ENCODE peak calls at places on chromosomes 12 and 14, in six cellular contexts. G is progenitor cell of endocrine pancreas, X is Panc1, E is GM12865, O is fibroblast of lung, V is K562. B is an unnamed sample.

GRCh38 chr12:102406033-102406584 is 74.3 kb downstream of the IGF1 start:
- DNase-seq in G (no peak), X (no peak), E (peak), O (peak), V (no peak), B (no peak)

GRCh38 chr12:106245767-106246166 is 2.1 kb downstream of the CKAP4 start:
- DNase-seq in G (no peak), X (no peak), E (no peak), O (peak), V (no peak), B (no peak)

GRCh38 chr14:22650960-22651521 is 6.9 kb upstream of the OR6J1 start:
- DNase-seq in G (no peak), X (no peak), E (peak), O (peak), V (no peak), B (no peak)

GRCh38 chr12:120242971-120243699 is 22.4 kb downstream of the PXN start:
- DNase-seq in G (no peak), X (no peak), E (no peak), O (no peak), V (no peak), B (no peak)

GRCh38 chr14:89855961-89856360 is 98.6 kb downstream of the EFCAB11 start:
- DNase-seq in G (no peak), X (no peak), E (no peak), O (peak), V (no peak), B (no peak)

GRCh38 chr12:69027411-69027811 is 94.4 kb upstream of the CPM start:
- DNase-seq in G (no peak), X (no peak), E (no peak), O (peak), V (no peak), B (no peak)

GRCh38 chr14:75295061-75295461 is 16.4 kb downstream of the FOS start:
- DNase-seq in G (peak), X (no peak), E (peak), O (peak), V (peak), B (peak)

GRCh38 chr12:197911-198695 is 15.9 kb downstream of the SLC6A12 start:
- DNase-seq in G (no peak), X (no peak), E (no peak), O (no peak), V (no peak), B (no peak)

DNA sequence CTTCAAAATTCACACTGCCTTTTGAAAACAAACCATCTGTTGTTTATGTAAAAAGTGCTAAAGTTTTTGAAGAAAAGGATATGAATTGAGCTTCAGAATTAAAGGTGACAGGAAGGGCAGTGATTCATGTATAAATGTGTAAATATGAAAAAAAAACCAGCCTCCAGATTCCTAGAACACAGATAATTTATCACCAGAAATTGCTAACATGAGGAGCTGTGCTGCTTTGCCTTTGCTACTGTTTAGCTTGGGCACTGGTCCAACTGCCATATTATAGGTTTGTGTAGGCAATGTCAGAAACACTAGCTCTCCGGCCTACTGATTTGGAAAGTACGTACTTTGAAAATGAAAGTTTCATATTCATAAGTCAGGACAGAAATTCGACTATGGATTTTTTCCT is 133.0 kb downstream of the SLC35F4 start:
- DNase-seq in G (no peak), X (no peak), E (peak), O (peak), V (no peak), B (no peak)
- TF ChIP-seq CTCF in G (no peak), X (no peak), E (no peak), O (no peak), V (no peak), B (no peak)

GRCh38 chr12:82383930-82384513 is 25.7 kb downstream of the METTL25 start:
- DNase-seq in G (no peak), X (no peak), E (peak), O (peak), V (no peak), B (no peak)
- TF ChIP-seq CTCF in G (peak), X (peak), E (peak), O (peak), V (peak), B (peak)

GRCh38 chr12:103469716-103470115 is 26.1 kb downstream of the C12orf42 start:
- DNase-seq in G (no peak), X (no peak), E (peak), O (no peak), V (no peak), B (no peak)
- TF ChIP-seq CTCF in G (no peak), X (no peak), E (no peak), O (no peak), V (no peak), B (no peak)

DNA sequence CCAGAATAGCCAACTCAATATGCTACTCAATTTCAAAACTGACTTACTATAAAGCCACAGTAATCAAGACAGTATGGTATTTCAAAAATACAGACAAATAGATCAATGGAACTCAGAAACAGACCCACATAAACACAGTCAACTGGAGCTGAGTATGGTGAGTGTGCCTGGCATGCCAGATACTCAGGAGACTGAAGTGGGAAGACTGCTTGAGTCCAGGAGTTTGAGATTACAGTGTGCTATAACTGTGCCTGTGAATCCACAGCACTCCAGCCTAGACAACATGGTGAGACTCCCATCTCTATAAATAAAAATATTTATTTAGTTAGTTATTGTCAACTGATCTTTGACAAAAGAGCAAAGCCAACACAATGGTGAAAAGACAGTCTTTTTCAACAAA is 81.8 kb downstream of the NUMB start:
- DNase-seq in G (no peak), X (no peak), E (no peak), O (no peak), V (no peak), B (no peak)
- TF ChIP-seq CTCF in G (no peak), X (no peak), E (no peak), O (no peak), V (no peak), B (no peak)

GRCh38 chr12:84497819-84498218 is 414.8 kb downstream of the SLC6A15 start:
- DNase-seq in G (no peak), X (no peak), E (peak), O (peak), V (no peak), B (no peak)
- TF ChIP-seq CTCF in G (peak), X (peak), E (peak), O (peak), V (no peak), B (no peak)

GRCh38 chr12:88200029-88200428 is 57.9 kb downstream of the TMTC3 start:
- DNase-seq in G (no peak), X (no peak), E (no peak), O (no peak), V (no peak), B (no peak)

GRCh38 chr12:88206636-88207035 is 64.5 kb downstream of the TMTC3 start:
- DNase-seq in G (no peak), X (no peak), E (no peak), O (peak), V (no peak), B (no peak)

GRCh38 chr12:88207921-88208640 is 66.0 kb downstream of the TMTC3 start:
- DNase-seq in G (no peak), X (no peak), E (no peak), O (peak), V (no peak), B (no peak)

DNA sequence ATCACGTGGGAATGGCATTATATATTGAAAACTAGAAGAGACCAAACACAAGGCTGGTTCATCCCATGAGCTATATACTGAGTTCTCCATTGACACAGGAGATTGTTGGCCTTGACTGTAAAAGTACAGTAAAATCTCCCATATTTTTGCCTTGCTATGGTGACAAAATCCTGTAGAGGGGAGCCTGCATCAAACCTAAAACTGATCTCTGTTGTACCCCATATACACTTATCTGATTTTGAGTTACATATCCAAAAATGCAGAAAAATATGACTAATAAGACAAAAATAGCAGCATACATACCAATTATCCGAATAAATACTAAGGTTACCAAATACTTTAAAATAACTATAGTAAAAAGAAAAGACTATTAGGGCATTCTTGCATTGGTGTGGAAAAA is 60.4 kb downstream of the TMTC3 start:
- DNase-seq in G (no peak), X (no peak), E (no peak), O (no peak), V (no peak), B (no peak)
- TF ChIP-seq CTCF in G (no peak), X (no peak), E (no peak), O (no peak), V (no peak), B (no peak)

DNA sequence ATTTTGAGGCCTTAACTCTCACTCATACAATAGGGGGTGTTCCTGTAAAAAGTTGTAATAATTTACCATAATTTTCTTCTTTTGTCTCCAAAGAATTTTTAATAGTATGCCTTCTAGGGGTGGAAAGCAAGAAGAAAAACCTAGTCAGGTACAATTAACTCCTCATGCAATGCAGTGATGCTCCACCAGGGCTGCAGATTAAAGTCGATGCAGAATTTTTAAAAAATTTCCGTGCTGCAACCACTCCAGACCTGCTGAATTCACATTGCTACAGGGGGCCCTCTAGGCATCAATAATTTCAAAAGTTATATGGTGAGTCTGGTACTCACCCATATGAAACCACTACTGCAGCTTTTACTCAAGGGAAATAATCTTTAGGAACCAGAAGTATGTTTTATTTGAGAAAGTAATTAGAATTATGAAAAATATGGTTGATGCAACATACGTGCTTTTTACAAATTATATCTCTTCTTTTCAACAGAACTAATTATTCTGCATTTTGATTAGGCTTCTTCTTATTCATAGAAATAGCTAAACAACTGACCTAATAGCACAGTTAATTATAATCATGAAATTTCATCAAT is 353.2 kb downstream of the BCAT1 start:
- DNase-seq in G (no peak), X (no peak), E (no peak), O (peak), V (peak), B (no peak)
- TF ChIP-seq CTCF in G (peak), X (peak), E (peak), O (peak), V (peak), B (peak)